ENCODE peak calls at places on chromosomes 3 and 15, in six cellular contexts. C, V, Q, D, I and E are unnamed samples.

GRCh38 chr3:138078901-138079344 is 36.5 kb downstream of the DZIP1L start:
- DNase-seq in C (no peak), V (no peak), Q (no peak), D (no peak), I (no peak), E (peak)

GRCh38 chr15:59918994-59919951 is 84.8 kb upstream of the FOXB1 start:
- DNase-seq in C (no peak), V (no peak), Q (no peak), D (peak), I (no peak), E (peak)

GRCh38 chr3:177231237-177231636 is 34.0 kb upstream of the TBL1XR1 start:
- DNase-seq in C (no peak), V (no peak), Q (no peak), D (no peak), I (no peak), E (no peak)

GRCh38 chr15:36469567-36469966 is 109.9 kb upstream of the CDIN1 start:
- DNase-seq in C (no peak), V (no peak), Q (no peak), D (no peak), I (no peak), E (no peak)

GRCh38 chr3:14511971-14512943 is 27.9 kb downstream of the GRIP2 start:
- DNase-seq in C (no peak), V (no peak), Q (no peak), D (no peak), I (no peak), E (peak)

GRCh38 chr15:90004671-90005070 is 3.5 kb downstream of the ZNF710 start:
- DNase-seq in C (no peak), V (no peak), Q (peak), D (peak), I (no peak), E (peak)

GRCh38 chr15:72838311-72838731 is 54.8 kb upstream of the ADPGK start:
- DNase-seq in C (no peak), V (peak), Q (no peak), D (peak), I (no peak), E (no peak)

GRCh38 chr15:29613951-29614382 is 208.3 kb downstream of the TJP1 start:
- DNase-seq in C (no peak), V (peak), Q (no peak), D (peak), I (no peak), E (no peak)

GRCh38 chr3:129824926-129825541 is 68.5 kb downstream of the TMCC1 start:
- DNase-seq in C (no peak), V (peak), Q (no peak), D (peak), I (peak), E (peak)

GRCh38 chr15:39115379-39116057 is 465.4 kb upstream of the THBS1 start:
- DNase-seq in C (no peak), V (no peak), Q (no peak), D (no peak), I (no peak), E (no peak)

GRCh38 chr3:170429050-170429449 is 10.4 kb downstream of the CLDN11 start:
- DNase-seq in C (no peak), V (peak), Q (no peak), D (peak), I (no peak), E (no peak)

GRCh38 chr15:61327019-61327631 is 98.0 kb upstream of the RORA start:
- DNase-seq in C (no peak), V (no peak), Q (peak), D (peak), I (no peak), E (no peak)

GRCh38 chr15:92709064-92709463 is 53.5 kb upstream of the FAM174B start:
- DNase-seq in C (no peak), V (no peak), Q (no peak), D (no peak), I (no peak), E (no peak)

GRCh38 chr3:172086071-172086470 is 46.7 kb downstream of the FNDC3B start:
- DNase-seq in C (no peak), V (no peak), Q (no peak), D (no peak), I (no peak), E (no peak)

GRCh38 chr3:54988302-54989022 is 60.6 kb upstream of the LRTM1 start:
- DNase-seq in C (no peak), V (no peak), Q (peak), D (no peak), I (no peak), E (no peak)

GRCh38 chr15:90104551-90104950 is 2.3 kb upstream of the IDH2 start:
- DNase-seq in C (no peak), V (no peak), Q (no peak), D (no peak), I (no peak), E (no peak)

GRCh38 chr3:16668776-16669545 is 63.7 kb upstream of the DAZL start:
- DNase-seq in C (no peak), V (no peak), Q (no peak), D (no peak), I (no peak), E (no peak)

GRCh38 chr15:45027220-45027619 is 4.2 kb downstream of the SORD start:
- DNase-seq in C (no peak), V (no peak), Q (no peak), D (no peak), I (no peak), E (no peak)

GRCh38 chr3:171646357-171647133 is 163.7 kb downstream of the PLD1 start:
- DNase-seq in C (no peak), V (peak), Q (no peak), D (peak), I (peak), E (no peak)

GRCh38 chr3:194782767-194783404 is 97.2 kb downstream of the FAM43A start:
- DNase-seq in C (no peak), V (no peak), Q (no peak), D (no peak), I (no peak), E (no peak)

GRCh38 chr15:36867436-36867835 is 232.9 kb downstream of the MEIS2 start:
- DNase-seq in C (no peak), V (no peak), Q (no peak), D (no peak), I (no peak), E (no peak)

GRCh38 chr3:12273045-12273695 is 15.7 kb upstream of the PPARG start:
- DNase-seq in C (no peak), V (no peak), Q (no peak), D (peak), I (no peak), E (no peak)

GRCh38 chr3:12356175-12356574 is 67.3 kb downstream of the PPARG start:
- DNase-seq in C (peak), V (no peak), Q (no peak), D (no peak), I (no peak), E (no peak)

GRCh38 chr15:89802231-89802928 is 12.3 kb downstream of the ANPEP start:
- DNase-seq in C (no peak), V (no peak), Q (no peak), D (no peak), I (peak), E (no peak)

GRCh38 chr3:16490062-16490641 is 23.3 kb downstream of the RFTN1 start:
- DNase-seq in C (no peak), V (no peak), Q (no peak), D (no peak), I (no peak), E (no peak)